ENCODE peak calls at places on chromosomes 13 and 19, in five cellular contexts. One of them, this sample, is unnamed.

GRCh38 chr13:52850396-52851152 is 2.1 kb upstream of the PCDH8 start:
- DNase-seq in esophagus squamous epithelium: no peak
- DNase-seq in CD8-positive, alpha-beta T cell: no peak
- DNase-seq in tibial nerve: peak; percentile 54
- DNase-seq in caudate nucleus: peak; percentile 71
- DNase-seq in this sample: peak; percentile 80

GRCh38 chr13:76556632-76557031 is 329.6 kb downstream of the KCTD12 start:
- DNase-seq in CD8-positive, alpha-beta T cell: no peak
- DNase-seq in esophagus squamous epithelium: no peak
- DNase-seq in tibial nerve: no peak
- DNase-seq in caudate nucleus: no peak
- DNase-seq in this sample: no peak

GRCh38 chr19:10760268-10760944 is 42.5 kb downstream of the DNM2 start:
- DNase-seq in CD8-positive, alpha-beta T cell: no peak
- DNase-seq in tibial nerve: no peak
- DNase-seq in caudate nucleus: no peak
- DNase-seq in esophagus squamous epithelium: no peak
- DNase-seq in this sample: peak; percentile 34

GRCh38 chr13:46050771-46051170 is 1.8 kb downstream of the ZC3H13 start:
- DNase-seq in esophagus squamous epithelium: no peak
- DNase-seq in CD8-positive, alpha-beta T cell: no peak
- DNase-seq in tibial nerve: no peak
- DNase-seq in caudate nucleus: no peak
- DNase-seq in this sample: no peak

GRCh38 chr19:9130965-9131364 is 4.2 kb upstream of the OR7G3 start:
- DNase-seq in caudate nucleus: no peak
- DNase-seq in CD8-positive, alpha-beta T cell: no peak
- DNase-seq in tibial nerve: no peak
- DNase-seq in esophagus squamous epithelium: no peak
- DNase-seq in this sample: no peak

GRCh38 chr19:35124098-35125060 is 8.8 kb downstream of the FXYD3 start:
- DNase-seq in tibial nerve: peak; percentile 96
- DNase-seq in caudate nucleus: peak; percentile 96
- DNase-seq in CD8-positive, alpha-beta T cell: peak; percentile 67
- DNase-seq in esophagus squamous epithelium: no peak
- DNase-seq in this sample: peak; percentile 98

GRCh38 chr13:60226507-60226906 is 62.8 kb upstream of the DIAPH3 start:
- DNase-seq in esophagus squamous epithelium: no peak
- DNase-seq in caudate nucleus: no peak
- DNase-seq in CD8-positive, alpha-beta T cell: no peak
- DNase-seq in tibial nerve: no peak
- DNase-seq in this sample: peak; percentile 34

GRCh38 chr19:45528744-45529453 is 21.6 kb downstream of the VASP start:
- DNase-seq in caudate nucleus: peak; percentile 43
- DNase-seq in esophagus squamous epithelium: no peak
- DNase-seq in tibial nerve: no peak
- DNase-seq in CD8-positive, alpha-beta T cell: no peak
- DNase-seq in this sample: no peak

GRCh38 chr13:60519496-60519895 is 122.5 kb downstream of the TDRD3 start:
- DNase-seq in caudate nucleus: no peak
- DNase-seq in CD8-positive, alpha-beta T cell: no peak
- DNase-seq in tibial nerve: no peak
- DNase-seq in esophagus squamous epithelium: no peak
- DNase-seq in this sample: no peak

GRCh38 chr13:110907951-110908898 is 6.6 kb downstream of the ANKRD10 start:
- DNase-seq in esophagus squamous epithelium: no peak
- DNase-seq in tibial nerve: no peak
- DNase-seq in CD8-positive, alpha-beta T cell: no peak
- DNase-seq in caudate nucleus: no peak
- DNase-seq in this sample: peak; percentile 53

GRCh38 chr19:1395194-1396018 is 5.9 kb downstream of the GAMT start:
- DNase-seq in caudate nucleus: no peak
- DNase-seq in CD8-positive, alpha-beta T cell: no peak
- DNase-seq in esophagus squamous epithelium: no peak
- DNase-seq in tibial nerve: no peak
- DNase-seq in this sample: no peak

GRCh38 chr13:94749162-94749561 is 36.8 kb upstream of the SOX21 start:
- DNase-seq in CD8-positive, alpha-beta T cell: no peak
- DNase-seq in esophagus squamous epithelium: no peak
- DNase-seq in tibial nerve: no peak
- DNase-seq in caudate nucleus: no peak
- DNase-seq in this sample: no peak

GRCh38 chr19:47730910-47731309 is 14.4 kb upstream of the NOP53 start:
- DNase-seq in esophagus squamous epithelium: no peak
- DNase-seq in tibial nerve: no peak
- DNase-seq in caudate nucleus: no peak
- DNase-seq in CD8-positive, alpha-beta T cell: no peak
- DNase-seq in this sample: no peak
- H3K27ac ChIP-seq in esophagus squamous epithelium: peak overlapping the region; percentile 93
- H3K27ac ChIP-seq in tibial nerve: no peak overlapping the region
- H3K27ac ChIP-seq in caudate nucleus: no peak overlapping the region
- H3K27ac ChIP-seq in CD8-positive, alpha-beta T cell: no peak overlapping the region
- H3K27ac ChIP-seq in this sample: no peak overlapping the region

DNA sequence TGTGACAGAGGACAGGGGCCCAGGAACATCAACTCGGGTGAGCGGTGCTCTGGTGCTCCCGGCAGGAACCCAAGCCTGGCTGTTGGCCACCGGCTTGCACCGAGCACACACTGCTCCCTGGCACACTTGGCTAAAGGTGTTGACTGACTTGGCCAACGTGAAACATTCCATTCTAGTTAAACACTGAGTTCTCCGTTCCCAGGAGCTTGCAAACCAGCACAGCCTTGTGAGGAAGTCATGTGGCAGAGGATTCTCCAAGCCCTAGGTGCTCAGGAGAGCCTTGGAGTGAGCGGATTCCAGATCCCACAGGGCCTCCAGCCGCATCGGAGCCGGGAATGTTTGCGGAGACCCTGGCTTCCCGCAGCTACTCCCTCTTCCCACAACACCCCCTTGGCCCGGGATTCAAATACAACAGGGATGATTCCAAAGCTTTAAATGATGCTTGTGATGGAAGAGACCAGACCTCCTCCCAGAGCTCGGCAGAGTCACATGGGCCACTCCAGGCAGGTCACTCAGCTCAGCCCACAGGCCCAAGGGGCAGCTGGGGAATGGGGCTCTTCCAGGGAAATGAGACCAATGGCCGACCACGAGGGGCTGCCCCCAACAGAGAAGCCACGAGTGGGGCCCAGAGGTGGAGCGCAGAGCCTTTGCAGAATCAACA is 2.9 kb downstream of the C13orf46 start:
- DNase-seq in tibial nerve: peak; percentile 55
- DNase-seq in caudate nucleus: no peak
- DNase-seq in CD8-positive, alpha-beta T cell: no peak
- DNase-seq in esophagus squamous epithelium: no peak
- DNase-seq in this sample: peak; percentile 35
- H3K27ac ChIP-seq in tibial nerve: peak overlapping the region; percentile 45
- H3K27ac ChIP-seq in caudate nucleus: no peak overlapping the region
- H3K27ac ChIP-seq in CD8-positive, alpha-beta T cell: no peak overlapping the region
- H3K27ac ChIP-seq in esophagus squamous epithelium: peak overlapping the region; percentile 48
- H3K27ac ChIP-seq in this sample: no peak overlapping the region

GRCh38 chr19:18478545-18479311 is 40.8 kb upstream of the ISYNA1 start:
- DNase-seq in tibial nerve: peak; percentile 80
- DNase-seq in caudate nucleus: no peak
- DNase-seq in CD8-positive, alpha-beta T cell: no peak
- DNase-seq in esophagus squamous epithelium: peak; percentile 46
- DNase-seq in this sample: peak; percentile 93
- H3K27ac ChIP-seq in tibial nerve: peak overlapping the region; percentile 72
- H3K27ac ChIP-seq in caudate nucleus: peak overlapping the region; percentile 24
- H3K27ac ChIP-seq in CD8-positive, alpha-beta T cell: no peak overlapping the region
- H3K27ac ChIP-seq in esophagus squamous epithelium: peak overlapping the region; percentile 74
- H3K27ac ChIP-seq in this sample: peak overlapping the region; percentile 87

GRCh38 chr13:47299316-47299715 is 402.5 kb upstream of the HTR2A start:
- DNase-seq in CD8-positive, alpha-beta T cell: no peak
- DNase-seq in tibial nerve: no peak
- DNase-seq in esophagus squamous epithelium: no peak
- DNase-seq in caudate nucleus: no peak
- DNase-seq in this sample: peak; percentile 32
- H3K27ac ChIP-seq in CD8-positive, alpha-beta T cell: no peak overlapping the region
- H3K27ac ChIP-seq in tibial nerve: no peak overlapping the region
- H3K27ac ChIP-seq in esophagus squamous epithelium: no peak overlapping the region
- H3K27ac ChIP-seq in caudate nucleus: no peak overlapping the region
- H3K27ac ChIP-seq in this sample: no peak overlapping the region

GRCh38 chr13:62040806-62041205 is 625.2 kb upstream of the PCDH20 start:
- DNase-seq in tibial nerve: no peak
- DNase-seq in CD8-positive, alpha-beta T cell: no peak
- DNase-seq in caudate nucleus: no peak
- DNase-seq in esophagus squamous epithelium: no peak
- DNase-seq in this sample: no peak
- H3K27ac ChIP-seq in tibial nerve: no peak overlapping the region
- H3K27ac ChIP-seq in CD8-positive, alpha-beta T cell: no peak overlapping the region
- H3K27ac ChIP-seq in caudate nucleus: no peak overlapping the region
- H3K27ac ChIP-seq in esophagus squamous epithelium: no peak overlapping the region
- H3K27ac ChIP-seq in this sample: no peak overlapping the region